ENCODE peak calls at places on chromosomes 13 and 19, in six cellular contexts. H, X, B, T, D and P are unnamed samples.
A peak's percentile ranks its signal among the peaks of the same experiment; 100 is the strongest.

GRCh38 chr13:112892759-112893569 is 76.0 kb upstream of the MCF2L start:
- DNase-seq in H (no peak), X (no peak), B (peak; percentile 52), T (peak; percentile 80), D (no peak), P (peak; percentile 39)

GRCh38 chr13:93227280-93227905 is 786 bp downstream of the GPC6 start:
- DNase-seq in T (peak; percentile 99), D (no peak), B (no peak), X (no peak), H (peak; percentile 34), P (peak; percentile 47)

GRCh38 chr19:34288381-34288780 is 34.0 kb downstream of the GARRE1 start:
- DNase-seq in X (no peak), T (no peak), B (no peak), H (no peak), D (no peak), P (no peak)

GRCh38 chr19:29966594-29967249 is 24.7 kb downstream of the URI1 start:
- DNase-seq in B (no peak), H (no peak), D (no peak), T (no peak), X (no peak), P (no peak)

GRCh38 chr13:41029629-41030028 is 10.5 kb upstream of the ELF1 start:
- DNase-seq in X (no peak), H (no peak), B (no peak), D (no peak), T (no peak), P (no peak)

GRCh38 chr13:111005808-111006494 is 91.1 kb upstream of the ANKRD10 start:
- DNase-seq in B (no peak), D (no peak), X (no peak), H (peak; percentile 66), T (no peak), P (no peak)

GRCh38 chr19:10808937-10809655 is 26.9 kb downstream of the TMED1 start:
- DNase-seq in B (peak; percentile 58), H (no peak), T (no peak), D (no peak), X (no peak), P (no peak)

GRCh38 chr19:9848060-9848459 is 12.9 kb downstream of the PIN1 start:
- DNase-seq in D (peak; percentile 63), B (no peak), X (peak; percentile 14), H (no peak), T (peak; percentile 17), P (no peak)

GRCh38 chr13:94128430-94128829 is 351.1 kb downstream of the DCT start:
- DNase-seq in D (no peak), T (peak; percentile 26), X (no peak), H (peak; percentile 7), B (no peak), P (no peak)

GRCh38 chr19:4582980-4583842 is 23.7 kb upstream of the SEMA6B start:
- DNase-seq in T (peak; percentile 42), H (no peak), D (no peak), B (no peak), X (no peak), P (no peak)